ENCODE peak calls at places on chromosomes 11 and 22, in four cellular contexts. R is GM23338; F is NT2/D1; O is stimulated activated CD8-positive, alpha-beta memory T cell treated with anti-CD3 and anti-CD28 coated beads, Interleukin-15, amount 100 ng/mL, for 4 hours. I is an unnamed sample.
A peak's percentile ranks its signal among the peaks of the same experiment; 100 is the strongest.

GRCh38 chr11:97614571-97614970 is 1224.8 kb downstream of the JRKL start:
- DNase-seq in R (no peak), F (no peak), O (no peak), I (no peak)

GRCh38 chr11:61509058-61510029 is 795 bp downstream of the LRRC10B start:
- DNase-seq in R (peak; percentile 92), F (peak; percentile 91), O (no peak), I (no peak)

GRCh38 chr11:125494987-125495725 is 909 bp downstream of the FEZ1 start:
- DNase-seq in R (peak; percentile 77), F (no peak), O (no peak), I (no peak)

GRCh38 chr22:44102121-44102520 is 78.0 kb downstream of the PARVB start:
- DNase-seq in R (no peak), F (no peak), O (no peak), I (no peak)

GRCh38 chr11:77146261-77147035 is 18.4 kb downstream of the MYO7A start:
- DNase-seq in R (no peak), F (no peak), O (no peak), I (no peak)

GRCh38 chr11:95084509-95084908 is 5.1 kb upstream of the ENDOD1 start:
- DNase-seq in R (no peak), F (no peak), O (peak; percentile 35), I (no peak)

GRCh38 chr11:70842256-70842655 is 410.1 kb downstream of the SHANK2 start:
- DNase-seq in R (no peak), F (no peak), O (no peak), I (no peak)

GRCh38 chr11:93663021-93663420 is 1.5 kb downstream of the CEP295 start:
- DNase-seq in R (no peak), F (no peak), O (no peak), I (no peak)

GRCh38 chr11:72113170-72113808 is 794 bp upstream of the ANAPC15 start:
- DNase-seq in R (no peak), F (no peak), O (no peak), I (no peak)

GRCh38 chr22:43000441-43001175 is 14.3 kb downstream of the PACSIN2 start:
- DNase-seq in R (no peak), F (no peak), O (no peak), I (no peak)

GRCh38 chr11:46982797-46983452 is 46.4 kb downstream of the CSTPP1 start:
- DNase-seq in R (no peak), F (no peak), O (no peak), I (no peak)

GRCh38 chr11:86678823-86679222 is 6.4 kb upstream of the ME3 start:
- DNase-seq in R (no peak), F (peak; percentile 49), O (no peak), I (no peak)

GRCh38 chr11:63915961-63916836 is 765 bp downstream of the RCOR2 start:
- DNase-seq in R (peak; percentile 95), F (peak; percentile 83), O (no peak), I (no peak)

GRCh38 chr11:32781721-32782120 is 12.7 kb downstream of the CCDC73 start:
- DNase-seq in R (no peak), F (no peak), O (no peak), I (no peak)

GRCh38 chr11:2379471-2380174 is 2.5 kb downstream of the CD81 start:
- DNase-seq in R (no peak), F (no peak), O (no peak), I (no peak)

GRCh38 chr11:96028746-96029145 is 104.8 kb upstream of the MTMR2 start:
- DNase-seq in R (no peak), F (no peak), O (no peak), I (no peak)

GRCh38 chr11:134173296-134173695 is 50.5 kb downstream of the NCAPD3 start:
- DNase-seq in R (no peak), F (no peak), O (no peak), I (no peak)

GRCh38 chr11:63838150-63838681 is 694 bp upstream of the MARK2 start:
- DNase-seq in R (no peak), F (no peak), O (no peak), I (no peak)

GRCh38 chr11:101949846-101950245 is 33.5 kb upstream of the ANGPTL5 start:
- DNase-seq in R (peak; percentile 4), F (no peak), O (no peak), I (no peak)

GRCh38 chr11:107844041-107844440 is 14.5 kb downstream of the SLC35F2 start:
- DNase-seq in R (no peak), F (no peak), O (no peak), I (no peak)

GRCh38 chr11:75513250-75513649 is 12.5 kb downstream of the GDPD5 start:
- DNase-seq in R (no peak), F (no peak), O (no peak), I (no peak)

GRCh38 chr11:69572233-69572860 is 68.6 kb upstream of the CCND1 start:
- DNase-seq in R (no peak), F (no peak), O (no peak), I (no peak)

GRCh38 chr11:59765068-59765770 is 10.0 kb downstream of the STX3 start:
- DNase-seq in R (no peak), F (no peak), O (no peak), I (no peak)

GRCh38 chr11:624705-625635 is at the start of gene CDHR5:
- DNase-seq in R (no peak), F (no peak), O (no peak), I (no peak)

GRCh38 chr11:116927163-116927772 is 89.8 kb upstream of the APOA1 start:
- DNase-seq in R (no peak), F (no peak), O (peak; percentile 12), I (no peak)

GRCh38 chr11:46210133-46210636 is 67.3 kb upstream of the CREB3L1 start:
- DNase-seq in R (no peak), F (no peak), O (no peak), I (no peak)

GRCh38 chr22:24427500-24428164 is at the start of gene ADORA2A:
- DNase-seq in R (peak; percentile 23), F (no peak), O (peak; percentile 83), I (no peak)

GRCh38 chr11:78039919-78040671 is 17.0 kb upstream of the KCTD14 start:
- DNase-seq in R (no peak), F (no peak), O (no peak), I (peak; percentile 86)

GRCh38 chr11:113447621-113448310 is 27.4 kb downstream of the DRD2 start:
- DNase-seq in R (no peak), F (no peak), O (no peak), I (no peak)

GRCh38 chr11:19842505-19842904 is 129.9 kb downstream of the NAV2 start:
- DNase-seq in R (no peak), F (no peak), O (no peak), I (no peak)

GRCh38 chr22:49302530-49302929 is 525.1 kb downstream of the BRD1 start:
- DNase-seq in R (no peak), F (no peak), O (no peak), I (no peak)

I was measured in ascending aorta.